ENCODE peak calls at places on chromosomes 11 and 22, in nine cellular contexts. One of them, this sample, is unnamed. For H3K4me1, the result is how much of the 10 kb centered on the place peaks cover.

GRCh38 chr11:110795124-110795624 is 82.9 kb upstream of the ARHGAP20 start:
- DNase-seq in prostate gland: no peak
- DNase-seq in HCT116: no peak
- DNase-seq in transverse colon: no peak
- DNase-seq in stomach: no peak
- DNase-seq in GM23338: no peak
- DNase-seq in sigmoid colon: no peak
- DNase-seq in breast epithelium: no peak
- DNase-seq in SK-N-SH: no peak
- DNase-seq in this sample: no peak

GRCh38 chr11:118142809-118143208 is 9.8 kb downstream of the SCN4B start:
- DNase-seq in prostate gland: no peak
- DNase-seq in HCT116: no peak
- DNase-seq in transverse colon: peak
- DNase-seq in stomach: no peak
- DNase-seq in GM23338: no peak
- DNase-seq in sigmoid colon: peak
- DNase-seq in breast epithelium: no peak
- DNase-seq in SK-N-SH: no peak
- DNase-seq in this sample: peak

GRCh38 chr22:37633082-37633692 is 6.3 kb upstream of the SH3BP1 start:
- DNase-seq in prostate gland: no peak
- DNase-seq in HCT116: no peak
- DNase-seq in transverse colon: peak
- DNase-seq in stomach: no peak
- DNase-seq in GM23338: no peak
- DNase-seq in sigmoid colon: no peak
- DNase-seq in breast epithelium: no peak
- DNase-seq in SK-N-SH: no peak
- DNase-seq in this sample: peak

GRCh38 chr22:49269928-49270327 is 557.7 kb downstream of the BRD1 start:
- DNase-seq in prostate gland: no peak
- DNase-seq in HCT116: no peak
- DNase-seq in transverse colon: no peak
- DNase-seq in stomach: peak
- DNase-seq in GM23338: no peak
- DNase-seq in sigmoid colon: no peak
- DNase-seq in breast epithelium: no peak
- DNase-seq in SK-N-SH: no peak
- DNase-seq in this sample: peak

GRCh38 chr11:111026241-111026640 is 219.3 kb upstream of the POU2AF2 start:
- DNase-seq in prostate gland: no peak
- DNase-seq in HCT116: no peak
- DNase-seq in transverse colon: no peak
- DNase-seq in stomach: no peak
- DNase-seq in GM23338: no peak
- DNase-seq in sigmoid colon: no peak
- DNase-seq in breast epithelium: no peak
- DNase-seq in SK-N-SH: no peak
- DNase-seq in this sample: no peak

GRCh38 chr22:39452740-39453040 is 4.1 kb upstream of the MGAT3 start:
- DNase-seq in prostate gland: no peak
- DNase-seq in HCT116: no peak
- DNase-seq in transverse colon: no peak
- DNase-seq in stomach: peak
- DNase-seq in GM23338: no peak
- DNase-seq in sigmoid colon: no peak
- DNase-seq in breast epithelium: no peak
- DNase-seq in SK-N-SH: peak
- DNase-seq in this sample: no peak

GRCh38 chr11:121418625-121419114 is 33.4 kb upstream of the SORL1 start:
- DNase-seq in prostate gland: no peak
- DNase-seq in HCT116: no peak
- DNase-seq in transverse colon: peak
- DNase-seq in stomach: no peak
- DNase-seq in GM23338: no peak
- DNase-seq in sigmoid colon: no peak
- DNase-seq in breast epithelium: no peak
- DNase-seq in SK-N-SH: no peak
- DNase-seq in this sample: peak

GRCh38 chr11:721913-722811 is 16.1 kb downstream of the EPS8L2 start:
- DNase-seq in prostate gland: no peak
- DNase-seq in HCT116: no peak
- DNase-seq in transverse colon: peak
- DNase-seq in stomach: no peak
- DNase-seq in GM23338: peak
- DNase-seq in sigmoid colon: no peak
- DNase-seq in breast epithelium: no peak
- DNase-seq in SK-N-SH: peak
- DNase-seq in this sample: peak

GRCh38 chr11:32385998-32386397 is 49.3 kb downstream of the WT1 start:
- DNase-seq in prostate gland: no peak
- DNase-seq in HCT116: peak
- DNase-seq in transverse colon: peak
- DNase-seq in stomach: no peak
- DNase-seq in GM23338: peak
- DNase-seq in sigmoid colon: no peak
- DNase-seq in breast epithelium: no peak
- DNase-seq in SK-N-SH: peak
- DNase-seq in this sample: no peak

DNA sequence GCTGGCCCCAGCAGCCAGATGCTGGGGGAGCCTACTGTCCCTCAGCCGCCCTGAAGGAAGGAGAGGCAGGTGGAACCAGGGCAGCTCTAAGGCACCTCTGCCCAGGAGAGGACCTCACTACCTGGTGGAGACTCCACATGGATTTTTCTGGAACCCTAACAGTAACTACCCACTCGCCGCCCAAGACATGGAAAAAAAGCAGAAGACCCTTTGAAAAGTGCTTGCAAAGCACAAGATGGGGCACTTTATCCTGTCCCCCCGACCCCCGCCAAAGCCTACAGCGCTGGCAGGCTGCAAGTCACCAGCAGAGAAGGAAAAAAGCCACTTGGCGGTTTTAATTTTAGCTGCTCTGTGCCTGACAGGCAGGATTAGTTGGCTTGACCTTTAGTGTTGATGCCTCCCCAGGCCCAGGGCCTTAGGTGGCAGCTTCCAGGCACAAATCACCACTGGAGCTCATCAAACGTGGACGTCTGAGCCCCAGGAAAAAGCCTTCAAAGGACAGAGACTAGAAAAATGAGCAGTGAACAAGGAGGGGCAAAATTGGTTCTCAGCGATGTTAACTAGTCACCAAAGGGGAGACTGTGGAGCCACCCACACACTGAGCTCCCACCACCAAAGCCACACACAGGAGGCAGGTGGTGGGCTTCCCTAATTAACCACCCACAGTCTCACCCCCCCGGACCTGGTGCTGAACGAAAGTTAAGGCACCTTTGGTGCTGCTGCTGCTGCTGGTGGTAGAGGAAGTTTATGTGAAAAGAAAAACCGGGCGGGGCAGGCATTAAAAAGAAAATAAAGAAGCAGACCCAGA is 4.2 kb upstream of the PYGM start:
- DNase-seq in prostate gland: no peak
- DNase-seq in HCT116: no peak
- DNase-seq in transverse colon: no peak
- DNase-seq in stomach: peak
- DNase-seq in GM23338: no peak
- DNase-seq in sigmoid colon: no peak
- DNase-seq in breast epithelium: peak
- DNase-seq in SK-N-SH: no peak
- DNase-seq in this sample: peak
- TF ChIP-seq POLR2AphosphoS5 in prostate gland: no peak
- TF ChIP-seq POLR2AphosphoS5 in HCT116: no peak
- TF ChIP-seq POLR2AphosphoS5 in transverse colon: no peak
- TF ChIP-seq POLR2AphosphoS5 in stomach: no peak
- TF ChIP-seq POLR2AphosphoS5 in GM23338: no peak
- TF ChIP-seq POLR2AphosphoS5 in sigmoid colon: no peak
- TF ChIP-seq POLR2AphosphoS5 in breast epithelium: no peak
- TF ChIP-seq POLR2AphosphoS5 in SK-N-SH: no peak
- TF ChIP-seq POLR2AphosphoS5 in this sample: peak

DNA sequence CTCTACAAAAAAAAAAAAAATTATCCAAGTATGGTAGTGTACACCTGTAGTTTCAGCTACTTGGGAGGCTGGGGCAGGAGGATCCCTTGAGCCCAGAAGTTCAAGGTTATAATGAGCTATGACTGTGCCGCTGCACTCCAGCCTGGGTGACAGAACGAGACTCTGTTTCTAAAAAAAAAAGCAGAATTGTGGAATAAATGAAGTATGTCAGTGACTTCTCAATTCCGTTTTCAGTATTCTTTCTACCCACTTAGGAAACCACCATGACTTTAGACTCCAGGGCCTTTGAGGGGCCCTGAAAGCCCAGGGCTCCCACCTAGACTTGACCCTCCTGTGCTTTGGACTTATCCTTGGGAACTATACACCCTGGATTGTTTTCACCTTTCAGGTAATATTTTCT is 6.5 kb upstream of the NUP160 start:
- DNase-seq in prostate gland: no peak
- DNase-seq in HCT116: no peak
- DNase-seq in transverse colon: no peak
- DNase-seq in stomach: no peak
- DNase-seq in GM23338: no peak
- DNase-seq in sigmoid colon: no peak
- DNase-seq in breast epithelium: no peak
- DNase-seq in SK-N-SH: no peak
- DNase-seq in this sample: no peak
- H3K4me1 ChIP-seq in prostate gland: under half
- H3K4me1 ChIP-seq in HCT116: under half
- H3K4me1 ChIP-seq in transverse colon: under half
- H3K4me1 ChIP-seq in stomach: under half
- H3K4me1 ChIP-seq in GM23338: under half
- H3K4me1 ChIP-seq in sigmoid colon: under half
- H3K4me1 ChIP-seq in breast epithelium: under half
- H3K4me1 ChIP-seq in SK-N-SH: under half
- H3K4me1 ChIP-seq in this sample: half or more

GRCh38 chr11:59144096-59144495 is 1.4 kb downstream of the FAM111A start:
- DNase-seq in prostate gland: no peak
- DNase-seq in HCT116: no peak
- DNase-seq in transverse colon: no peak
- DNase-seq in stomach: no peak
- DNase-seq in GM23338: no peak
- DNase-seq in sigmoid colon: no peak
- DNase-seq in breast epithelium: no peak
- DNase-seq in SK-N-SH: no peak
- DNase-seq in this sample: no peak

GRCh38 chr11:59142530-59143507 is at the start of gene FAM111A:
- DNase-seq in prostate gland: peak
- DNase-seq in HCT116: peak
- DNase-seq in transverse colon: peak
- DNase-seq in stomach: peak
- DNase-seq in GM23338: peak
- DNase-seq in sigmoid colon: peak
- DNase-seq in breast epithelium: peak
- DNase-seq in SK-N-SH: peak
- DNase-seq in this sample: peak

GRCh38 chr11:59141673-59142460 is 789 bp upstream of the FAM111A start:
- DNase-seq in prostate gland: no peak
- DNase-seq in HCT116: no peak
- DNase-seq in transverse colon: no peak
- DNase-seq in stomach: no peak
- DNase-seq in GM23338: peak
- DNase-seq in sigmoid colon: no peak
- DNase-seq in breast epithelium: no peak
- DNase-seq in SK-N-SH: no peak
- DNase-seq in this sample: no peak

GRCh38 chr11:59145534-59145933 is 2.9 kb downstream of the FAM111A start:
- DNase-seq in prostate gland: no peak
- DNase-seq in HCT116: no peak
- DNase-seq in transverse colon: no peak
- DNase-seq in stomach: no peak
- DNase-seq in GM23338: no peak
- DNase-seq in sigmoid colon: no peak
- DNase-seq in breast epithelium: no peak
- DNase-seq in SK-N-SH: no peak
- DNase-seq in this sample: no peak

GRCh38 chr11:59144579-59145345 is 2.1 kb downstream of the FAM111A start:
- DNase-seq in prostate gland: peak
- DNase-seq in HCT116: peak
- DNase-seq in transverse colon: peak
- DNase-seq in stomach: peak
- DNase-seq in GM23338: peak
- DNase-seq in sigmoid colon: peak
- DNase-seq in breast epithelium: peak
- DNase-seq in SK-N-SH: peak
- DNase-seq in this sample: peak
- TF ChIP-seq POLR2AphosphoS5 in prostate gland: peak
- TF ChIP-seq POLR2AphosphoS5 in HCT116: peak
- TF ChIP-seq POLR2AphosphoS5 in transverse colon: peak
- TF ChIP-seq POLR2AphosphoS5 in stomach: peak
- TF ChIP-seq POLR2AphosphoS5 in GM23338: peak
- TF ChIP-seq POLR2AphosphoS5 in sigmoid colon: peak
- TF ChIP-seq POLR2AphosphoS5 in breast epithelium: peak
- TF ChIP-seq POLR2AphosphoS5 in SK-N-SH: no peak
- TF ChIP-seq POLR2AphosphoS5 in this sample: peak

GRCh38 chr11:30312243-30312642 is 10.7 kb upstream of the ARL14EP start:
- DNase-seq in prostate gland: no peak
- DNase-seq in HCT116: no peak
- DNase-seq in transverse colon: no peak
- DNase-seq in stomach: no peak
- DNase-seq in GM23338: no peak
- DNase-seq in sigmoid colon: no peak
- DNase-seq in breast epithelium: no peak
- DNase-seq in SK-N-SH: no peak
- DNase-seq in this sample: no peak

GRCh38 chr11:30310623-30311022 is 12.3 kb upstream of the ARL14EP start:
- DNase-seq in prostate gland: no peak
- DNase-seq in HCT116: no peak
- DNase-seq in transverse colon: no peak
- DNase-seq in stomach: no peak
- DNase-seq in GM23338: no peak
- DNase-seq in sigmoid colon: no peak
- DNase-seq in breast epithelium: no peak
- DNase-seq in SK-N-SH: no peak
- DNase-seq in this sample: no peak

GRCh38 chr11:30314625-30315024 is 8.3 kb upstream of the ARL14EP start:
- DNase-seq in prostate gland: no peak
- DNase-seq in HCT116: no peak
- DNase-seq in transverse colon: no peak
- DNase-seq in stomach: no peak
- DNase-seq in GM23338: peak
- DNase-seq in sigmoid colon: no peak
- DNase-seq in breast epithelium: no peak
- DNase-seq in SK-N-SH: no peak
- DNase-seq in this sample: no peak

GRCh38 chr11:30313580-30313979 is 9.3 kb upstream of the ARL14EP start:
- DNase-seq in prostate gland: no peak
- DNase-seq in HCT116: no peak
- DNase-seq in transverse colon: no peak
- DNase-seq in stomach: no peak
- DNase-seq in GM23338: no peak
- DNase-seq in sigmoid colon: no peak
- DNase-seq in breast epithelium: no peak
- DNase-seq in SK-N-SH: no peak
- DNase-seq in this sample: no peak

DNA sequence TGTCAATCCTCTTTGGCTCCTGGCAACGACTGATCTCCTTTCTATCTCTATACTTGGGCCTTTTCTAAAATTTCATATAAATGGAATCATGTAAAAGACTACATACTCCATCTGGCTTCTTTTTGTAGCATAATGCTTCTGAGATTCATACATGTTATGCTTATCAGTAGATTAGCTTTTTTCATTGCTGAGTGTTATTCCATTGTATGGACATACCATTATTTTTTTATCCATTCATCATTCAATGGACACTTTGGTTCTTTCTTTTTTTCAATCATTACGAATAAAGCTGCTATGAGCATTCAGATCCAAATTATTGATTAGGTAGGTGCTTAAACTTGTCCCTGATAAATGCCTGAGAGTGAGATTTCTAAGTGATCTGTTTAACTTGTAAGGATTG is 11.7 kb upstream of the ARL14EP start:
- DNase-seq in prostate gland: no peak
- DNase-seq in HCT116: no peak
- DNase-seq in transverse colon: no peak
- DNase-seq in stomach: no peak
- DNase-seq in GM23338: no peak
- DNase-seq in sigmoid colon: no peak
- DNase-seq in breast epithelium: no peak
- DNase-seq in SK-N-SH: no peak
- DNase-seq in this sample: no peak
- H3K4me1 ChIP-seq in prostate gland: under half
- H3K4me1 ChIP-seq in HCT116: under half
- H3K4me1 ChIP-seq in transverse colon: under half
- H3K4me1 ChIP-seq in stomach: under half
- H3K4me1 ChIP-seq in GM23338: under half
- H3K4me1 ChIP-seq in sigmoid colon: under half
- H3K4me1 ChIP-seq in breast epithelium: under half
- H3K4me1 ChIP-seq in SK-N-SH: under half
- H3K4me1 ChIP-seq in this sample: under half

This sample was measured in spleen.